ENCODE peak calls at places on chromosomes 4 and X, in four cellular contexts. Q is ureter, B is T-helper 1 cell, G is NCI-H2081. F is an unnamed sample.

GRCh38 chrX:100895365-100896075 is 21.4 kb upstream of the NOX1 start:
- DNase-seq in Q (peak; percentile 45), B (no peak), G (peak; percentile 28), F (no peak)

GRCh38 chrX:4118666-4119530 is 405.4 kb upstream of the PRKX start:
- DNase-seq in G (no peak), Q (no peak), B (no peak), F (no peak)

GRCh38 chr4:153297116-153297515 is 47.4 kb upstream of the MND1 start:
- DNase-seq in B (no peak), G (no peak), Q (no peak), F (no peak)

GRCh38 chr4:130591091-130591490 is 1495.1 kb downstream of the C4orf33 start:
- DNase-seq in Q (no peak), G (no peak), B (no peak), F (no peak)

GRCh38 chrX:46310815-46311497 is 234.3 kb downstream of the ZNF674 start:
- DNase-seq in G (no peak), B (no peak), Q (no peak), F (no peak)

GRCh38 chr4:26838055-26838842 is 22.4 kb upstream of the STIM2 start:
- DNase-seq in G (no peak), B (no peak), Q (no peak), F (no peak)

GRCh38 chr4:24527371-24527770 is 57.0 kb downstream of the DHX15 start:
- DNase-seq in Q (no peak), B (no peak), G (no peak), F (no peak)

GRCh38 chrX:7083468-7084396 is 63.8 kb upstream of the STS start:
- DNase-seq in B (peak; percentile 11), Q (no peak), G (no peak), F (peak; percentile 56)

GRCh38 chr4:76305033-76305687 is 1.4 kb upstream of the STBD1 start:
- DNase-seq in G (no peak), Q (no peak), B (no peak), F (peak; percentile 17)

GRCh38 chr4:39495446-39496208 is 31.6 kb downstream of the UGDH start:
- DNase-seq in Q (no peak), G (no peak), B (no peak), F (no peak)

GRCh38 chr4:10030946-10031662 is 9.8 kb upstream of the SLC2A9 start:
- DNase-seq in G (no peak), B (no peak), Q (no peak), F (no peak)

GRCh38 chr4:4668355-4669210 is 126.7 kb upstream of the STX18 start:
- DNase-seq in B (no peak), Q (no peak), G (no peak), F (no peak)

GRCh38 chrX:38352362-38352761 is at the start of gene OTC:
- DNase-seq in Q (no peak), B (no peak), G (no peak), F (no peak)

GRCh38 chr4:10186228-10187214 is 69.9 kb upstream of the WDR1 start:
- DNase-seq in B (no peak), G (no peak), Q (no peak), F (no peak)

GRCh38 chr4:184471872-184472539 is 2.3 kb downstream of the IRF2 start:
- DNase-seq in G (no peak), B (no peak), Q (no peak), F (peak; percentile 33)

GRCh38 chrX:33336783-33337182 is 125.4 kb upstream of the DMD start:
- DNase-seq in Q (no peak), G (peak; percentile 37), B (no peak), F (no peak)